ENCODE peak calls at places on chromosomes 13 and 19, in ten cellular contexts. V is stimulated activated CD4-positive, alpha-beta T cell treated with anti-CD3 and anti-CD28 coated beads, Interleukin-2, amount 100 ng/mL, for 24 hours; Z is HL-60; C is fibroblast of the aortic adventitia; G is stimulated activated naive B cell treated with anti-CD40 and anti-IgM and Interleukin-4, amounts not matched to agents 10 μg/mL and 1 μg/mL and 100 μg/mL, for 72 hours; W is memory B cell; B is M059J; O is CD8-positive, alpha-beta memory T cell; Q is AG09319; A is HT-29. T is an unnamed sample.

GRCh38 chr19:52237771-52238400 is 31.5 kb upstream of the ZNF766 start:
- DNase-seq in V (peak; percentile 55), Z (peak; percentile 48), C (peak; percentile 77), G (peak; percentile 35), W (peak; percentile 54), B (peak; percentile 57), O (peak; percentile 42), Q (peak; percentile 27), A (peak; percentile 82), T (peak; percentile 76)

GRCh38 chr13:113474179-113474578 is 16.3 kb downstream of the DCUN1D2 start:
- DNase-seq in V (no peak), Z (peak; percentile 97), C (no peak), G (no peak), W (no peak), B (no peak), O (no peak), Q (peak; percentile 15), A (no peak), T (peak; percentile 53)

GRCh38 chr19:33438016-33438671 is 64.6 kb downstream of the CEBPG start:
- DNase-seq in V (no peak), Z (no peak), C (peak; percentile 17), G (no peak), W (no peak), B (peak; percentile 52), O (no peak), Q (no peak), A (peak; percentile 43), T (no peak)

GRCh38 chr13:21033866-21034601 is 27.4 kb downstream of the LATS2 start:
- DNase-seq in V (no peak), Z (no peak), C (no peak), G (no peak), W (no peak), B (peak; percentile 93), O (no peak), Q (no peak), A (peak; percentile 99), T (no peak)

GRCh38 chr13:34863360-34864135 is 78.5 kb upstream of the NBEA start:
- DNase-seq in V (no peak), Z (no peak), C (peak; percentile 53), G (no peak), W (no peak), B (peak; percentile 91), O (no peak), Q (peak; percentile 76), A (peak; percentile 79), T (peak; percentile 13)

GRCh38 chr19:55753401-55753800 is 5.5 kb upstream of the RFPL4A start:
- DNase-seq in V (no peak), Z (no peak), C (no peak), G (no peak), W (no peak), B (no peak), O (no peak), Q (no peak), A (peak; percentile 71), T (no peak)

GRCh38 chr19:15372891-15373301 is 6.7 kb downstream of the AKAP8 start:
- DNase-seq in V (no peak), Z (no peak), C (no peak), G (no peak), W (no peak), B (no peak), O (no peak), Q (no peak), A (no peak), T (no peak)

GRCh38 chr13:106858910-106859309 is 291.0 kb upstream of the ARGLU1 start:
- DNase-seq in V (no peak), Z (no peak), C (no peak), G (no peak), W (no peak), B (no peak), O (no peak), Q (no peak), A (no peak), T (no peak)

GRCh38 chr13:30071890-30072817 is 221.7 kb upstream of the UBL3 start:
- DNase-seq in V (no peak), Z (no peak), C (no peak), G (no peak), W (no peak), B (no peak), O (no peak), Q (no peak), A (no peak), T (no peak)

GRCh38 chr13:46934749-46935148 is 37.9 kb upstream of the HTR2A start:
- DNase-seq in V (no peak), Z (no peak), C (no peak), G (no peak), W (no peak), B (peak; percentile 5), O (no peak), Q (no peak), A (no peak), T (no peak)

GRCh38 chr19:50897191-50897607 is 14.0 kb downstream of the KLK4 start:
- DNase-seq in V (no peak), Z (no peak), C (no peak), G (no peak), W (peak; percentile 36), B (no peak), O (no peak), Q (no peak), A (no peak), T (no peak)

GRCh38 chr19:925087-925911 is 536 bp upstream of the ARID3A start:
- DNase-seq in V (peak; percentile 79), Z (peak; percentile 83), C (peak; percentile 77), G (peak; percentile 82), W (peak; percentile 77), B (peak; percentile 78), O (peak; percentile 60), Q (no peak), A (peak; percentile 72), T (peak; percentile 88)

GRCh38 chr19:18340990-18341868 is 831 bp downstream of the PGPEP1 start:
- DNase-seq in V (peak; percentile 74), Z (peak; percentile 84), C (peak; percentile 23), G (peak; percentile 28), W (peak; percentile 37), B (peak; percentile 78), O (peak; percentile 35), Q (no peak), A (peak; percentile 36), T (no peak)

GRCh38 chr13:42272115-42272756 is at the start of gene AKAP11:
- DNase-seq in V (peak; percentile 60), Z (peak; percentile 51), C (peak; percentile 50), G (peak; percentile 51), W (no peak), B (peak; percentile 47), O (no peak), Q (no peak), A (peak; percentile 58), T (peak; percentile 79)

T was measured in ELF-1.